ENCODE peak calls at places on chromosome 1, in six cellular contexts. A is tibial artery, L is A549, U is astrocyte of the spinal cord, W is endothelial cell of umbilical vein, M is NB4. I is an unnamed sample.

GRCh38 chr1:78535286-78535685 is 44.5 kb downstream of the PTGFR start:
- DNase-seq in W (no peak), A (no peak), U (no peak), L (no peak), M (no peak), I (no peak)

GRCh38 chr1:30730351-30731108 is 7.1 kb upstream of the MATN1 start:
- DNase-seq in U (no peak), L (no peak), A (no peak), W (no peak), M (no peak), I (no peak)

GRCh38 chr1:88608139-88608943 is 75.7 kb upstream of the PKN2 start:
- DNase-seq in M (peak), W (peak), A (no peak), U (peak), L (peak), I (peak)

GRCh38 chr1:234686035-234686434 is 76.1 kb upstream of the IRF2BP2 start:
- DNase-seq in A (no peak), L (no peak), M (peak), U (no peak), W (no peak), I (no peak)

GRCh38 chr1:90417139-90417538 is 300.0 kb downstream of the BARHL2 start:
- DNase-seq in M (no peak), A (no peak), W (no peak), U (peak), L (no peak), I (no peak)

GRCh38 chr1:43414634-43415223 is 25.0 kb downstream of the SZT2 start:
- DNase-seq in W (peak), L (peak), U (peak), A (peak), M (peak), I (peak)

GRCh38 chr1:65114312-65114711 is 33.7 kb upstream of the AK4 start:
- DNase-seq in A (no peak), W (peak), U (peak), M (no peak), L (no peak), I (no peak)

GRCh38 chr1:205678286-205679111 is 1.8 kb downstream of the SLC45A3 start:
- DNase-seq in U (no peak), M (no peak), A (no peak), W (peak), L (no peak), I (no peak)

GRCh38 chr1:26156285-26157038 is 2.4 kb upstream of the FAM110D start:
- DNase-seq in A (no peak), U (no peak), W (peak), M (no peak), L (peak), I (peak)
- H3K4me3 ChIP-seq in A (peak), U (no peak), W (peak), M (no peak), L (no peak), I (no peak)

GRCh38 chr1:203625623-203626189 is 926 bp upstream of the ATP2B4 start:
- DNase-seq in A (no peak), L (no peak), U (peak), M (peak), W (peak), I (no peak)
- H3K4me3 ChIP-seq in A (no peak), L (no peak), U (no peak), M (peak), W (no peak), I (peak)

GRCh38 chr1:2294661-2295060 is 66.5 kb downstream of the SKI start:
- DNase-seq in U (no peak), L (no peak), W (no peak), M (no peak), A (no peak), I (no peak)

GRCh38 chr1:2300004-2300771 is 72.1 kb downstream of the SKI start:
- DNase-seq in M (peak), L (no peak), W (no peak), U (no peak), A (no peak), I (no peak)

GRCh38 chr1:2298685-2299673 is 70.9 kb downstream of the SKI start:
- DNase-seq in A (peak), U (no peak), W (no peak), M (no peak), L (no peak), I (no peak)

GRCh38 chr1:2295526-2295925 is 67.4 kb downstream of the SKI start:
- DNase-seq in L (no peak), M (no peak), A (no peak), U (no peak), W (no peak), I (no peak)

GRCh38 chr1:2297246-2298011 is 69.3 kb downstream of the SKI start:
- DNase-seq in A (no peak), W (no peak), M (no peak), L (no peak), U (no peak), I (no peak)
- H3K4me3 ChIP-seq in A (no peak), W (no peak), M (no peak), L (no peak), U (no peak), I (no peak)

DNA sequence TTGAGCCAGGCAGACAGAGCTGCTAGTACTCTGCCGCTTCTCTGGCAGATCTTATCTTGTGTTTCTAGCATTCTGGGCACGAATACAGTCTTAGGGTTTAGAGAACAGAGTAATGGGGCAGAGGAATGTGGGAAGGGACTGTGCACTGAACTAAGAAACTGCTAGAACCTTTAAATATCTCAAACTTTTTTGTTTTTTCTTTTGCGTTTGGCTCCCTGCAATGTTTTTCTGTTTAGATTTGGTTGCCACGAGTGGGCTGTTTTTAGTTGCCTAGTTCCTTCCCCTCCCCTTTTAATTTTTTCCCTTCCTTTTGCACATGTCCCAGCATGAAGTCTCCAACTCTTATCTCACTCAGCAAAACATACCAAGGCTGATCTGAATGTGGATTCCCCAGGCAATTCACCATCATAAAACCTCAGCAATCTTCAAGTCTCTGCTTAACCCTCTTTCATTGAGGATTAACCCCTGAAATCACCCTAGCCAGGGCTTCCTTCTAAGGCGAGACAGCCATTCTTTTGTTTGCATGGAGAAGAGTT is 3.1 kb upstream of the ATF3 start:
- DNase-seq in U (no peak), W (peak), M (no peak), A (no peak), L (no peak), I (peak)
- H3K4me3 ChIP-seq in U (no peak), W (no peak), M (no peak), A (peak), L (no peak), I (no peak)

GRCh38 chr1:153567621-153568366 is 2.1 kb upstream of the S100A2 start:
- DNase-seq in L (peak), U (peak), A (no peak), W (peak), M (no peak), I (no peak)
- H3K4me3 ChIP-seq in L (peak), U (no peak), A (peak), W (no peak), M (no peak), I (no peak)

GRCh38 chr1:158248122-158248521 is 6.1 kb upstream of the CD1A start:
- DNase-seq in W (no peak), L (no peak), M (peak), A (peak), U (no peak), I (no peak)

GRCh38 chr1:158248771-158249170 is 5.5 kb upstream of the CD1A start:
- DNase-seq in W (no peak), U (no peak), A (peak), M (peak), L (no peak), I (no peak)

GRCh38 chr1:158249646-158250045 is 4.6 kb upstream of the CD1A start:
- DNase-seq in U (no peak), L (no peak), W (no peak), A (no peak), M (no peak), I (no peak)

GRCh38 chr1:158246650-158247049 is 7.6 kb upstream of the CD1A start:
- DNase-seq in U (no peak), L (no peak), A (no peak), W (no peak), M (peak), I (no peak)

GRCh38 chr1:158251160-158251559 is 3.1 kb upstream of the CD1A start:
- DNase-seq in U (no peak), M (peak), W (no peak), L (no peak), A (no peak), I (no peak)
- H3K4me3 ChIP-seq in U (no peak), M (no peak), W (no peak), L (no peak), A (no peak), I (no peak)

DNA sequence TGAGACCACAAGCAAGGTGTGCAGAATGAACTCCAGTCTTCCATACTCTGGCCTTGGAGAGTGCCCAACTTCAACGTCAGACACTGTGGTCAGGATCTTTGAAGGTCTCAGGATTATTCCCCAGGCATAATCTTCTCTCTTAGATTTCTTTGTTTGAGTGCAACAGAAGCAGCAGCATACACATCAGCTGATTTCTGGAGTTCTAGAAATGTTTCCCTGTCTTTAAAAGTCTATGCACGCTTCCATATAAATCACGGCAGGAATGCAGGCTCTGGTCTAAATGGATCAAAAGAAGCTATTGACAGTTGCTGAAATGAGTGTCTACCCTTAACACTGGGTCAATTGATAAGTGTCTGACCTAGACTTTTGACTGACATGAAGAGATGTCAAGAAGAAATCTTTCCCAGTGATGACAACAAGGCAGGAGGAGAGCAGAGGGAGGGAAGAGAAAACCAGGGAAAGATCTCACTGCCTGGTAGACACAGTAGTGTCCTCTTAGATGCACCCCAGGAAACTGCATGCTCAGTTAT is 279.7 kb downstream of the SPATA17 start:
- DNase-seq in W (no peak), L (no peak), A (no peak), M (no peak), U (no peak), I (no peak)
- H3K4me3 ChIP-seq in W (no peak), L (no peak), A (no peak), M (no peak), U (no peak), I (no peak)

GRCh38 chr1:220877348-220878095 is 1.7 kb upstream of the HLX start:
- DNase-seq in W (no peak), A (no peak), U (peak), M (peak), L (no peak), I (no peak)
- H3K4me3 ChIP-seq in W (peak), A (peak), U (peak), M (peak), L (no peak), I (no peak)

DNA sequence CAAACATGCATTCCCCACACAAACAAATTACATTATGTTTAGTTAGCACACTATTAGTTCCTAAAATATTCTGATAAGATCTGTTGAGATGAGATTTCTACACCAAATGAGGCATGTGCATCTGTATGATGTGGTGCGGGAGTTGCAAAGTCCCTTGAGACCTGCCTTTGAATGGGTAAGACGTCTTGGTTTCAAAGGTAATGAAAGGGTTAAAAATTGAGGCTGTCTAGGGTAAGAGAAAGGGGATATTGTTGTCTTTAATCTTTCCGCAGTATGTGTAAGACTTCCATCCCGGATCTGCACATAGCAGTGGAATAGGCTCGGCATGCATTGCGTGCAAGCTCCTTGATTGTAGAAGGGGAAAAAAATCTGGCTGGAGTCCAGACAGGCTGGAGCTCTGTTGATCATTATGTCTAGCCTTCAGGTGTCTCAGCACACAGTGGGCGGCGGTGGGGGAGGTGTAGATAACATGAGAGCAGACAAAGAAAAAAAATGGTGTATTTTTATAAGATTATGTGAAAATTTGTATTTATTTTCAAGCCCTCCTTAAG is 296.6 kb downstream of the PTPRC start:
- DNase-seq in L (peak), A (peak), M (peak), U (peak), W (peak), I (peak)
- H3K4me3 ChIP-seq in L (peak), A (peak), M (peak), U (peak), W (peak), I (peak)

I was measured in HAP-1.